ENCODE peak calls at places on chromosomes 3 and 15, in four cellular contexts. G is brain microvascular endothelial cell, A is astrocyte of the cerebellum, E is colonic mucosa. V is an unnamed sample.

GRCh38 chr3:171526869-171527268 is 66.7 kb upstream of the TNIK start:
- DNase-seq in A (peak), G (peak), E (no peak), V (peak)

GRCh38 chr3:108153451-108153981 is 62.7 kb upstream of the CD47 start:
- DNase-seq in A (no peak), G (peak), E (peak), V (peak)

GRCh38 chr3:178275793-178276192 is 260.4 kb upstream of the KCNMB2 start:
- DNase-seq in G (no peak), E (no peak), A (no peak), V (peak)

GRCh38 chr3:98750520-98750919 is 12.6 kb upstream of the ST3GAL6 start:
- DNase-seq in A (no peak), G (no peak), E (no peak), V (no peak)

GRCh38 chr3:134054881-134055280 is 25.2 kb upstream of the SLCO2A1 start:
- DNase-seq in A (peak), E (no peak), G (no peak), V (no peak)

GRCh38 chr3:121661376-121661775 is 673 bp upstream of the HCLS1 start:
- DNase-seq in E (no peak), G (no peak), A (no peak), V (no peak)

GRCh38 chr15:91921188-91921820 is 67.8 kb downstream of the SLCO3A1 start:
- DNase-seq in G (no peak), A (no peak), E (no peak), V (no peak)

GRCh38 chr15:100114100-100114499 is 227.7 kb downstream of the ADAMTS17 start:
- DNase-seq in E (no peak), A (peak), G (peak), V (no peak)

GRCh38 chr15:37581866-37582532 is 352.4 kb upstream of the TMCO5A start:
- DNase-seq in A (no peak), G (no peak), E (no peak), V (no peak)

GRCh38 chr3:71226565-71227281 is 356.8 kb downstream of the FOXP1 start:
- DNase-seq in G (peak), A (no peak), E (no peak), V (no peak)

GRCh38 chr3:5071061-5071460 is 51.0 kb upstream of the ARL8B start:
- DNase-seq in G (peak), A (peak), E (no peak), V (peak)

GRCh38 chr3:44966795-44967278 is 9.1 kb downstream of the ZDHHC3 start:
- DNase-seq in E (peak), A (no peak), G (no peak), V (no peak)

GRCh38 chr3:127975153-127975552 is 60.1 kb downstream of the KBTBD12 start:
- DNase-seq in G (no peak), E (no peak), A (no peak), V (no peak)

GRCh38 chr15:101444015-101444414 is 45.5 kb downstream of the PCSK6 start:
- DNase-seq in E (no peak), A (no peak), G (no peak), V (no peak)

GRCh38 chr15:96402403-96402802 is 71.9 kb downstream of the NR2F2 start:
- DNase-seq in G (no peak), A (no peak), E (no peak), V (no peak)

GRCh38 chr15:29822685-29823459 is 604 bp upstream of the TJP1 start:
- DNase-seq in E (peak), A (no peak), G (peak), V (peak)

GRCh38 chr15:97126556-97127233 is 796.2 kb downstream of the NR2F2 start:
- DNase-seq in E (no peak), G (no peak), A (no peak), V (peak)

GRCh38 chr15:63983071-63983711 is 63.1 kb downstream of the DAPK2 start:
- DNase-seq in E (peak), A (no peak), G (no peak), V (no peak)

GRCh38 chr15:77599899-77600298 is 32.8 kb downstream of the LINGO1 start:
- DNase-seq in A (no peak), E (peak), G (peak), V (no peak)

GRCh38 chr15:48273047-48273446 is 58.2 kb upstream of the DUT start:
- DNase-seq in A (no peak), E (no peak), G (no peak), V (no peak)

GRCh38 chr15:61743352-61743909 is 316.8 kb downstream of the VPS13C start:
- DNase-seq in G (no peak), A (no peak), E (peak), V (no peak)

GRCh38 chr3:72338942-72339749 is 509.1 kb downstream of the SHQ1 start:
- DNase-seq in E (no peak), A (peak), G (peak), V (peak)

GRCh38 chr3:156455839-156456238 is 99.1 kb downstream of the SSR3 start:
- DNase-seq in G (no peak), A (no peak), E (no peak), V (no peak)

GRCh38 chr15:31554261-31554660 is 227.6 kb downstream of the KLF13 start:
- DNase-seq in G (peak), A (peak), E (no peak), V (peak)

GRCh38 chr3:193857996-193858395 is 265.0 kb downstream of the OPA1 start:
- DNase-seq in G (no peak), A (peak), E (no peak), V (peak)

GRCh38 chr3:129058441-129059194 is 2.0 kb upstream of the GP9 start:
- DNase-seq in A (no peak), E (peak), G (no peak), V (no peak)

GRCh38 chr3:60226907-60227306 is 1024.3 kb downstream of the FHIT start:
- DNase-seq in G (no peak), A (peak), E (no peak), V (no peak)

GRCh38 chr15:58146734-58147133 is 8.6 kb downstream of the AQP9 start:
- DNase-seq in A (no peak), G (no peak), E (no peak), V (no peak)

GRCh38 chr15:90598053-90598577 is 68.4 kb downstream of the CRTC3 start:
- DNase-seq in G (no peak), E (peak), A (no peak), V (peak)
- TF ChIP-seq CTCF in G (no peak), E (no peak), A (no peak), V (no peak)

GRCh38 chr3:80688814-80689213 is 921.0 kb upstream of the ROBO1 start:
- DNase-seq in A (peak), G (peak), E (no peak), V (no peak)
- TF ChIP-seq CTCF in A (peak), G (peak), E (no peak), V (peak)

DNA sequence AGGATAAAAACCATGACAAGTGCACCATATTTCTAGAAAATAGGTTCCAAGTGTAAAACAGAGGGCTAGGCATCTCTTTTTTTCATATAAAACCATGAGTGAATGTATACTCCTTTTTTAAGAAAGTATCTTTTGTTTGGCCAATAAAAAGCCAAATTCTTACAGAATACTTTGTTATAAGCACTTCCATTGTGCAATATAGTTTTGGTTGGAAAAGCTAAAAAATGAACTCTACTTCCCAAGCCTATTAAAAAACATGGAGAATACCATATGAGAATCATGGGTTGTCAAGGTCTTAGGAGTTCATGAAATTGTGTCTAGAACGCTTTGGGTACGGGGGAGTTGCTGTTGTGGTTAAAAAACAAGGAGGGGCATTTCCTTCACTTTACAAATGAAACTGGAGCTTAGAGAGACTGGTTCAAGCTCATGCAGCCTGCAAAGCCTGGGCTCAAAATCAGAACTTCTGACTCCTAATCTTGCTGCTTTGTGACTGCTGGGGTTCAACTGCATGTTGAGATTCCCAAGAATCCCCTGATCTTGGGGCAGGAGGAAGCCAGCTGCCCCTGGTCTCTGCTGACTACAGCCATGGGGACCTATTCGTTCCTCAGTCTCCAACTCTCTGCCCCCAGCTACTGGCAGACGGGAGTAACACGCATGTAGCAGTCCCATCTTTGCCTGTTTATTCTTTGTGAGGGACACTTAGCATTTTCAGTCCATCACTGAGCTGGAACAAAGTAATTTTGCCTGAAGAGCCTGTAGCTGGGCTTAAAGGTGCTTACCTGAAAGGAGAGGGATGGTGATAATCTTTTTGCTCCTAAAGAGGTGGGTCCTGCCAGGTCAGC is 229.1 kb downstream of the CHST2 start:
- DNase-seq in A (no peak), G (no peak), E (no peak), V (no peak)
- TF ChIP-seq CTCF in A (peak), G (peak), E (no peak), V (no peak)

GRCh38 chr3:69454204-69454787 is 68.4 kb upstream of the FRMD4B start:
- DNase-seq in G (no peak), A (no peak), E (no peak), V (no peak)

GRCh38 chr3:69446402-69447072 is 60.6 kb upstream of the FRMD4B start:
- DNase-seq in E (no peak), A (no peak), G (no peak), V (no peak)

GRCh38 chr3:69452295-69452694 is 66.4 kb upstream of the FRMD4B start:
- DNase-seq in E (no peak), G (no peak), A (no peak), V (no peak)

GRCh38 chr3:69451594-69451993 is 65.7 kb upstream of the FRMD4B start:
- DNase-seq in E (no peak), A (no peak), G (no peak), V (no peak)
- TF ChIP-seq CTCF in E (no peak), A (peak), G (peak), V (peak)

GRCh38 chr15:44081223-44082013 is 113.7 kb downstream of the FRMD5 start:
- DNase-seq in A (peak), G (no peak), E (no peak), V (peak)
- TF ChIP-seq CTCF in A (no peak), G (no peak), E (no peak), V (no peak)

V was measured in HFFc6.